ENCODE peak calls at places on chromosomes 16 and 17, in nine cellular contexts. One of them, this sample, is unnamed.

GRCh38 chr16:84905965-84906460 is 86.2 kb downstream of the CRISPLD2 start:
- DNase-seq in osteocyte: no peak
- DNase-seq in fibroblast of lung: no peak
- DNase-seq in left ventricle myocardium inferior: no peak
- DNase-seq in IMR-90: no peak
- DNase-seq in HFFc6: no peak
- DNase-seq in OCI-LY7: no peak
- DNase-seq in fibroblast of mammary gland: no peak
- DNase-seq in omental fat pad: no peak
- DNase-seq in this sample: no peak

GRCh38 chr16:56610017-56610608 is 1.7 kb downstream of the MT2A start:
- DNase-seq in IMR-90: peak
- DNase-seq in left ventricle myocardium inferior: no peak
- DNase-seq in omental fat pad: peak
- DNase-seq in fibroblast of mammary gland: peak
- DNase-seq in osteocyte: no peak
- DNase-seq in OCI-LY7: peak
- DNase-seq in fibroblast of lung: peak
- DNase-seq in HFFc6: peak
- DNase-seq in this sample: no peak

GRCh38 chr17:332023-332422 is 20.6 kb downstream of the RPH3AL start:
- DNase-seq in fibroblast of mammary gland: no peak
- DNase-seq in OCI-LY7: no peak
- DNase-seq in IMR-90: no peak
- DNase-seq in HFFc6: no peak
- DNase-seq in osteocyte: no peak
- DNase-seq in omental fat pad: no peak
- DNase-seq in left ventricle myocardium inferior: no peak
- DNase-seq in fibroblast of lung: no peak
- DNase-seq in this sample: no peak

GRCh38 chr17:48547839-48548686 is 3.2 kb upstream of the HOXB2 start:
- DNase-seq in HFFc6: no peak
- DNase-seq in fibroblast of mammary gland: peak
- DNase-seq in IMR-90: peak
- DNase-seq in omental fat pad: no peak
- DNase-seq in osteocyte: no peak
- DNase-seq in left ventricle myocardium inferior: no peak
- DNase-seq in OCI-LY7: no peak
- DNase-seq in fibroblast of lung: peak
- DNase-seq in this sample: no peak

GRCh38 chr17:1710807-1711553 is 803 bp upstream of the TLCD2 start:
- DNase-seq in omental fat pad: no peak
- DNase-seq in IMR-90: no peak
- DNase-seq in OCI-LY7: no peak
- DNase-seq in fibroblast of mammary gland: no peak
- DNase-seq in osteocyte: no peak
- DNase-seq in HFFc6: no peak
- DNase-seq in fibroblast of lung: no peak
- DNase-seq in left ventricle myocardium inferior: no peak
- DNase-seq in this sample: no peak

GRCh38 chr17:3157218-3157617 is 29.9 kb upstream of the OR1G1 start:
- DNase-seq in fibroblast of mammary gland: no peak
- DNase-seq in IMR-90: no peak
- DNase-seq in omental fat pad: no peak
- DNase-seq in HFFc6: no peak
- DNase-seq in OCI-LY7: no peak
- DNase-seq in left ventricle myocardium inferior: no peak
- DNase-seq in osteocyte: no peak
- DNase-seq in fibroblast of lung: no peak
- DNase-seq in this sample: no peak

GRCh38 chr17:63354251-63354650 is 91.9 kb downstream of the CYB561 start:
- DNase-seq in osteocyte: no peak
- DNase-seq in left ventricle myocardium inferior: no peak
- DNase-seq in fibroblast of lung: peak
- DNase-seq in fibroblast of mammary gland: peak
- DNase-seq in HFFc6: no peak
- DNase-seq in IMR-90: peak
- DNase-seq in OCI-LY7: no peak
- DNase-seq in omental fat pad: no peak
- DNase-seq in this sample: no peak

GRCh38 chr16:21663889-21664647 is at the start of gene OTOA:
- DNase-seq in left ventricle myocardium inferior: no peak
- DNase-seq in HFFc6: no peak
- DNase-seq in fibroblast of lung: no peak
- DNase-seq in IMR-90: no peak
- DNase-seq in OCI-LY7: no peak
- DNase-seq in fibroblast of mammary gland: no peak
- DNase-seq in omental fat pad: no peak
- DNase-seq in osteocyte: no peak
- DNase-seq in this sample: no peak

GRCh38 chr17:74925242-74925641 is 1.2 kb downstream of the OTOP2 start:
- DNase-seq in IMR-90: no peak
- DNase-seq in fibroblast of lung: no peak
- DNase-seq in OCI-LY7: no peak
- DNase-seq in left ventricle myocardium inferior: no peak
- DNase-seq in osteocyte: no peak
- DNase-seq in omental fat pad: no peak
- DNase-seq in fibroblast of mammary gland: no peak
- DNase-seq in HFFc6: no peak
- DNase-seq in this sample: no peak

GRCh38 chr17:48439473-48439872 is 9.5 kb upstream of the SKAP1 start:
- DNase-seq in omental fat pad: no peak
- DNase-seq in fibroblast of mammary gland: no peak
- DNase-seq in osteocyte: no peak
- DNase-seq in left ventricle myocardium inferior: no peak
- DNase-seq in fibroblast of lung: no peak
- DNase-seq in OCI-LY7: peak
- DNase-seq in HFFc6: no peak
- DNase-seq in IMR-90: no peak
- DNase-seq in this sample: no peak

GRCh38 chr16:56815721-56816120 is 49.3 kb upstream of the SLC12A3 start:
- DNase-seq in left ventricle myocardium inferior: peak
- DNase-seq in fibroblast of mammary gland: no peak
- DNase-seq in OCI-LY7: no peak
- DNase-seq in omental fat pad: no peak
- DNase-seq in fibroblast of lung: no peak
- DNase-seq in HFFc6: no peak
- DNase-seq in IMR-90: no peak
- DNase-seq in osteocyte: no peak
- DNase-seq in this sample: no peak

GRCh38 chr17:34163681-34164080 is 91.4 kb upstream of the CCL2 start:
- DNase-seq in fibroblast of lung: peak
- DNase-seq in osteocyte: no peak
- DNase-seq in OCI-LY7: no peak
- DNase-seq in fibroblast of mammary gland: peak
- DNase-seq in omental fat pad: no peak
- DNase-seq in IMR-90: peak
- DNase-seq in HFFc6: peak
- DNase-seq in left ventricle myocardium inferior: no peak
- DNase-seq in this sample: no peak

GRCh38 chr16:86862596-86862995 is 284.2 kb downstream of the FOXL1 start:
- DNase-seq in omental fat pad: no peak
- DNase-seq in HFFc6: no peak
- DNase-seq in fibroblast of lung: peak
- DNase-seq in left ventricle myocardium inferior: peak
- DNase-seq in OCI-LY7: no peak
- DNase-seq in osteocyte: no peak
- DNase-seq in fibroblast of mammary gland: no peak
- DNase-seq in IMR-90: peak
- DNase-seq in this sample: no peak

GRCh38 chr16:73671102-73671501 is 623.2 kb upstream of the ZFHX3 start:
- DNase-seq in OCI-LY7: no peak
- DNase-seq in fibroblast of mammary gland: no peak
- DNase-seq in fibroblast of lung: no peak
- DNase-seq in HFFc6: no peak
- DNase-seq in left ventricle myocardium inferior: no peak
- DNase-seq in omental fat pad: no peak
- DNase-seq in osteocyte: no peak
- DNase-seq in IMR-90: no peak
- DNase-seq in this sample: no peak

GRCh38 chr17:58081641-58082340 is 1.4 kb upstream of the DYNLL2 start:
- DNase-seq in omental fat pad: no peak
- DNase-seq in IMR-90: no peak
- DNase-seq in fibroblast of mammary gland: no peak
- DNase-seq in fibroblast of lung: no peak
- DNase-seq in OCI-LY7: no peak
- DNase-seq in left ventricle myocardium inferior: no peak
- DNase-seq in HFFc6: no peak
- DNase-seq in osteocyte: peak
- DNase-seq in this sample: no peak

GRCh38 chr17:80425835-80426426 is 11.0 kb downstream of the ENDOV start:
- DNase-seq in HFFc6: no peak
- DNase-seq in OCI-LY7: no peak
- DNase-seq in fibroblast of lung: no peak
- DNase-seq in IMR-90: no peak
- DNase-seq in omental fat pad: no peak
- DNase-seq in left ventricle myocardium inferior: no peak
- DNase-seq in osteocyte: no peak
- DNase-seq in fibroblast of mammary gland: no peak
- DNase-seq in this sample: no peak

GRCh38 chr17:43880420-43880991 is 26.8 kb downstream of the MPP2 start:
- DNase-seq in omental fat pad: no peak
- DNase-seq in HFFc6: no peak
- DNase-seq in IMR-90: no peak
- DNase-seq in left ventricle myocardium inferior: no peak
- DNase-seq in fibroblast of mammary gland: no peak
- DNase-seq in OCI-LY7: peak
- DNase-seq in osteocyte: no peak
- DNase-seq in fibroblast of lung: peak
- DNase-seq in this sample: no peak

GRCh38 chr16:86831366-86831765 is 253.0 kb downstream of the FOXL1 start:
- DNase-seq in HFFc6: no peak
- DNase-seq in left ventricle myocardium inferior: no peak
- DNase-seq in OCI-LY7: peak
- DNase-seq in fibroblast of mammary gland: no peak
- DNase-seq in IMR-90: no peak
- DNase-seq in omental fat pad: no peak
- DNase-seq in fibroblast of lung: no peak
- DNase-seq in osteocyte: no peak
- DNase-seq in this sample: no peak

GRCh38 chr17:81097943-81098308 is 63.0 kb downstream of the BAIAP2 start:
- DNase-seq in IMR-90: peak
- DNase-seq in HFFc6: peak
- DNase-seq in omental fat pad: no peak
- DNase-seq in OCI-LY7: no peak
- DNase-seq in left ventricle myocardium inferior: peak
- DNase-seq in fibroblast of mammary gland: peak
- DNase-seq in osteocyte: no peak
- DNase-seq in fibroblast of lung: no peak
- DNase-seq in this sample: no peak

GRCh38 chr17:67754001-67754400 is 36.3 kb downstream of the NOL11 start:
- DNase-seq in HFFc6: no peak
- DNase-seq in omental fat pad: no peak
- DNase-seq in left ventricle myocardium inferior: no peak
- DNase-seq in IMR-90: no peak
- DNase-seq in OCI-LY7: no peak
- DNase-seq in fibroblast of mammary gland: no peak
- DNase-seq in fibroblast of lung: no peak
- DNase-seq in osteocyte: peak
- DNase-seq in this sample: no peak

GRCh38 chr17:4802228-4802627 is at the start of gene C17orf114:
- DNase-seq in OCI-LY7: no peak
- DNase-seq in left ventricle myocardium inferior: no peak
- DNase-seq in omental fat pad: no peak
- DNase-seq in IMR-90: no peak
- DNase-seq in fibroblast of lung: no peak
- DNase-seq in osteocyte: no peak
- DNase-seq in fibroblast of mammary gland: no peak
- DNase-seq in HFFc6: no peak
- DNase-seq in this sample: no peak

GRCh38 chr16:55035956-55036355 is 105.3 kb downstream of the IRX5 start:
- DNase-seq in HFFc6: peak
- DNase-seq in fibroblast of mammary gland: peak
- DNase-seq in osteocyte: no peak
- DNase-seq in left ventricle myocardium inferior: no peak
- DNase-seq in omental fat pad: no peak
- DNase-seq in IMR-90: peak
- DNase-seq in OCI-LY7: no peak
- DNase-seq in fibroblast of lung: no peak
- DNase-seq in this sample: peak

GRCh38 chr17:81328925-81329278 is 33.8 kb upstream of the SLC38A10 start:
- DNase-seq in IMR-90: no peak
- DNase-seq in omental fat pad: no peak
- DNase-seq in OCI-LY7: no peak
- DNase-seq in fibroblast of mammary gland: no peak
- DNase-seq in fibroblast of lung: peak
- DNase-seq in left ventricle myocardium inferior: no peak
- DNase-seq in HFFc6: no peak
- DNase-seq in osteocyte: no peak
- DNase-seq in this sample: no peak

GRCh38 chr17:17487998-17488397 is 8.2 kb downstream of the RASD1 start:
- DNase-seq in omental fat pad: no peak
- DNase-seq in OCI-LY7: no peak
- DNase-seq in IMR-90: no peak
- DNase-seq in fibroblast of mammary gland: no peak
- DNase-seq in HFFc6: no peak
- DNase-seq in left ventricle myocardium inferior: no peak
- DNase-seq in osteocyte: no peak
- DNase-seq in fibroblast of lung: no peak
- DNase-seq in this sample: no peak
- TF ChIP-seq CTCF in omental fat pad: no peak
- TF ChIP-seq CTCF in OCI-LY7: no peak
- TF ChIP-seq CTCF in IMR-90: no peak
- TF ChIP-seq CTCF in fibroblast of mammary gland: no peak
- TF ChIP-seq CTCF in HFFc6: no peak
- TF ChIP-seq CTCF in left ventricle myocardium inferior: no peak
- TF ChIP-seq CTCF in osteocyte: no peak
- TF ChIP-seq CTCF in fibroblast of lung: no peak
- TF ChIP-seq CTCF in this sample: no peak

GRCh38 chr16:1563786-1564185 is 30.3 kb downstream of the TMEM204 start:
- DNase-seq in left ventricle myocardium inferior: no peak
- DNase-seq in HFFc6: no peak
- DNase-seq in omental fat pad: no peak
- DNase-seq in OCI-LY7: no peak
- DNase-seq in osteocyte: no peak
- DNase-seq in fibroblast of mammary gland: no peak
- DNase-seq in fibroblast of lung: no peak
- DNase-seq in IMR-90: no peak
- DNase-seq in this sample: no peak
- TF ChIP-seq CTCF in left ventricle myocardium inferior: no peak
- TF ChIP-seq CTCF in HFFc6: no peak
- TF ChIP-seq CTCF in omental fat pad: no peak
- TF ChIP-seq CTCF in OCI-LY7: no peak
- TF ChIP-seq CTCF in osteocyte: no peak
- TF ChIP-seq CTCF in fibroblast of mammary gland: no peak
- TF ChIP-seq CTCF in fibroblast of lung: no peak
- TF ChIP-seq CTCF in IMR-90: no peak
- TF ChIP-seq CTCF in this sample: no peak

GRCh38 chr17:70100983-70101382 is 26.0 kb downstream of the KCNJ16 start:
- DNase-seq in fibroblast of mammary gland: peak
- DNase-seq in HFFc6: no peak
- DNase-seq in osteocyte: no peak
- DNase-seq in fibroblast of lung: peak
- DNase-seq in left ventricle myocardium inferior: no peak
- DNase-seq in IMR-90: no peak
- DNase-seq in omental fat pad: no peak
- DNase-seq in OCI-LY7: no peak
- DNase-seq in this sample: no peak
- TF ChIP-seq CTCF in fibroblast of mammary gland: peak
- TF ChIP-seq CTCF in HFFc6: peak
- TF ChIP-seq CTCF in osteocyte: no peak
- TF ChIP-seq CTCF in fibroblast of lung: peak
- TF ChIP-seq CTCF in left ventricle myocardium inferior: peak
- TF ChIP-seq CTCF in IMR-90: peak
- TF ChIP-seq CTCF in omental fat pad: no peak
- TF ChIP-seq CTCF in OCI-LY7: peak
- TF ChIP-seq CTCF in this sample: peak

GRCh38 chr16:81263470-81264200 is 25.1 kb downstream of the BCO1 start:
- DNase-seq in left ventricle myocardium inferior: no peak
- DNase-seq in IMR-90: peak
- DNase-seq in OCI-LY7: no peak
- DNase-seq in fibroblast of lung: peak
- DNase-seq in HFFc6: peak
- DNase-seq in fibroblast of mammary gland: peak
- DNase-seq in osteocyte: no peak
- DNase-seq in omental fat pad: no peak
- DNase-seq in this sample: no peak
- TF ChIP-seq CTCF in left ventricle myocardium inferior: no peak
- TF ChIP-seq CTCF in IMR-90: no peak
- TF ChIP-seq CTCF in OCI-LY7: peak
- TF ChIP-seq CTCF in fibroblast of lung: peak
- TF ChIP-seq CTCF in HFFc6: peak
- TF ChIP-seq CTCF in fibroblast of mammary gland: peak
- TF ChIP-seq CTCF in osteocyte: no peak
- TF ChIP-seq CTCF in omental fat pad: no peak
- TF ChIP-seq CTCF in this sample: no peak